ENCODE peak calls at places on chromosomes 4 and X, in ten cellular contexts. E is fibroblast of lung, F is cardiac fibroblast, Q is fibroblast of pulmonary artery, I is epithelial cell of esophagus, G is AG10803, C is HL-60, B is tibial artery, H is stomach, N is brain microvascular endothelial cell. U is an unnamed sample.
A peak's percentile ranks its signal among the peaks of the same experiment; 100 is the strongest.

GRCh38 chrX:97311066-97311778 is 427.5 kb downstream of the RPA4 start:
- DNase-seq in E (no peak), F (no peak), Q (no peak), I (no peak), G (no peak), C (no peak), B (no peak), H (no peak), N (no peak), U (no peak)

GRCh38 chr4:19348746-19349145 is 903.0 kb upstream of the SLIT2 start:
- DNase-seq in E (no peak), F (peak; percentile 58), Q (peak; percentile 42), I (no peak), G (peak; percentile 68), C (no peak), B (no peak), H (no peak), N (no peak), U (peak; percentile 4)

GRCh38 chr4:54567327-54567726 is 90.4 kb upstream of the KIT start:
- DNase-seq in E (no peak), F (no peak), Q (no peak), I (no peak), G (no peak), C (no peak), B (no peak), H (no peak), N (no peak), U (no peak)

GRCh38 chr4:85555210-85555609 is 80.3 kb downstream of the ARHGAP24 start:
- DNase-seq in E (peak; percentile 40), F (peak; percentile 32), Q (no peak), I (peak; percentile 53), G (peak; percentile 21), C (no peak), B (no peak), H (no peak), N (no peak), U (no peak)

GRCh38 chr4:76601791-76602190 is 166.8 kb downstream of the SHROOM3 start:
- DNase-seq in E (no peak), F (peak; percentile 67), Q (peak; percentile 83), I (no peak), G (peak; percentile 89), C (no peak), B (no peak), H (no peak), N (no peak), U (no peak)

GRCh38 chr4:21451032-21451431 is 497.5 kb downstream of the KCNIP4 start:
- DNase-seq in E (peak; percentile 64), F (peak; percentile 36), Q (peak; percentile 8), I (peak; percentile 51), G (peak; percentile 0), C (no peak), B (no peak), H (no peak), N (peak; percentile 87), U (peak; percentile 63)

GRCh38 chrX:122552291-122552800 is 631.7 kb upstream of the GRIA3 start:
- DNase-seq in E (peak; percentile 8), F (no peak), Q (no peak), I (peak; percentile 41), G (peak; percentile 25), C (no peak), B (no peak), H (no peak), N (no peak), U (no peak)

GRCh38 chrX:38166478-38167083 is 54.1 kb downstream of the SRPX start:
- DNase-seq in E (peak; percentile 42), F (peak; percentile 48), Q (peak; percentile 41), I (peak; percentile 38), G (no peak), C (no peak), B (no peak), H (no peak), N (peak; percentile 29), U (no peak)

GRCh38 chr4:123396294-123397275 is at the start of gene SPRY1:
- DNase-seq in E (peak; percentile 85), F (peak; percentile 97), Q (peak; percentile 97), I (peak; percentile 96), G (peak; percentile 63), C (peak; percentile 88), B (peak; percentile 90), H (peak; percentile 91), N (peak; percentile 94), U (peak; percentile 86)
- H3K4me3 ChIP-seq in E (peak within 1 kb of the TSS; percentile 97), F (peak within 1 kb of the TSS; percentile 78), Q (peak within 1 kb of the TSS; percentile 69), I (peak within 1 kb of the TSS; percentile 70), G (peak within 1 kb of the TSS; percentile 68), C (peak within 1 kb of the TSS; percentile 88), B (peak within 1 kb of the TSS; percentile 93), H (peak within 1 kb of the TSS; percentile 78), N (peak within 1 kb of the TSS; percentile 81), U (peak within 1 kb of the TSS; percentile 73)

DNA sequence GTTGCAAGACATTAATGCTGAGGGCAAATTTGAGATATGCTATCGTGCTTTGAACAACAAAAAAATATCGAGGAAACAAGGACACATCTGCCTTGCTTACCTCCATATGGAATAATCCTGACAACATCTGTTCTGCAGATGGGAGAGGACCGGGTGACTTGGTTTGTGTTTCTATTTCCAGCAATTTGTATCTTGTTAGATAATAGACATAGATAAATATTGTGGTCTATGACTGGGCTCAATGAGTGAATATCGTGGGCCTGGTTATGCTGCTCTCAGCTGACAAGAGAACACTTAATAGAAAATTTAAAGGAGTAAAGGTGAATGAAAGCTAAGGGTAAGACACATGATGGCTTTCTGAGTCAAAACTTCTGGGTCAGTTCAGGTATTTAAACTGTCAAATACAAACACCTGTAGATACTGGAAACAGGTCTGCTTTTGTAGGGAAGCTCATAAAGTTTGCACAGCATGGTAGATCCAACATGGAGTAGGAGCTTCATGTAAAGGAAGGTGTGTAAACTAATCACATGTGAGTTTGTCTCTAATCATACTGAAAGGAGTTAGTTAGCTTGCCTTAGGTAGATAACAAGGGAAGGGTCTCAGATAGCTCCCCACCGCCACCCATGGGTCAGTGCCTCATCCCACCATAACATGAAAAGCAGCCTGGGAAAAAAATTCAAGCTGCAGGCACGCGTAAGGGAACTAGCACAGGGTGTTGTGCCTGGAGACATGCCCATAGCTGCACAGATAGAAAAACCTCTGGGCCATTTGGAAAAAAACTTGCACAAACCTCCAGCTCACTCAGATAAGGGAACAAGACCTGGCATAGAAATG is 904.1 kb upstream of the EPHA5 start:
- DNase-seq in E (peak; percentile 53), F (peak; percentile 58), Q (peak; percentile 71), I (no peak), G (peak; percentile 40), C (no peak), B (no peak), H (no peak), N (peak; percentile 79), U (peak; percentile 61)
- TF ChIP-seq CTCF in E (no peak), F (no peak), Q (no peak), I (no peak), G (no peak), C (no peak), B (no peak), H (no peak), N (no peak), U (no peak)

GRCh38 chr4:73751166-73751565 is 10.8 kb downstream of the CXCL8 start:
- DNase-seq in E (no peak), F (peak; percentile 39), Q (peak; percentile 67), I (no peak), G (no peak), C (no peak), B (no peak), H (no peak), N (no peak), U (no peak)

GRCh38 chr4:73752424-73752823 is 12.1 kb downstream of the CXCL8 start:
- DNase-seq in E (peak; percentile 26), F (peak; percentile 67), Q (no peak), I (no peak), G (no peak), C (no peak), B (no peak), H (no peak), N (no peak), U (no peak)

GRCh38 chr4:73753215-73753614 is 12.8 kb downstream of the CXCL8 start:
- DNase-seq in E (no peak), F (peak; percentile 65), Q (no peak), I (peak; percentile 50), G (no peak), C (no peak), B (no peak), H (no peak), N (no peak), U (no peak)

GRCh38 chr4:73751830-73752229 is 11.5 kb downstream of the CXCL8 start:
- DNase-seq in E (no peak), F (no peak), Q (no peak), I (no peak), G (no peak), C (no peak), B (no peak), H (no peak), N (no peak), U (no peak)

GRCh38 chr4:73750730-73751129 is 10.4 kb downstream of the CXCL8 start:
- DNase-seq in E (no peak), F (no peak), Q (no peak), I (no peak), G (no peak), C (no peak), B (no peak), H (no peak), N (no peak), U (no peak)
- H3K4me3 ChIP-seq in E (no peak overlapping the region), F (no peak overlapping the region), Q (no peak overlapping the region), I (no peak overlapping the region), G (no peak overlapping the region), C (no peak overlapping the region), B (no peak overlapping the region), H (no peak overlapping the region), N (no peak overlapping the region), U (no peak overlapping the region)

GRCh38 chr4:8891646-8892555 is 20.3 kb upstream of the HMX1 start:
- DNase-seq in E (no peak), F (no peak), Q (no peak), I (no peak), G (no peak), C (no peak), B (no peak), H (no peak), N (no peak), U (no peak)

GRCh38 chr4:8882239-8882638 is 10.6 kb upstream of the HMX1 start:
- DNase-seq in E (no peak), F (no peak), Q (no peak), I (no peak), G (no peak), C (no peak), B (no peak), H (no peak), N (no peak), U (no peak)

GRCh38 chr4:8888856-8889255 is 17.2 kb upstream of the HMX1 start:
- DNase-seq in E (no peak), F (no peak), Q (no peak), I (no peak), G (no peak), C (no peak), B (no peak), H (no peak), N (no peak), U (no peak)

GRCh38 chr4:8891255-8891645 is 19.6 kb upstream of the HMX1 start:
- DNase-seq in E (no peak), F (no peak), Q (no peak), I (no peak), G (no peak), C (no peak), B (no peak), H (no peak), N (no peak), U (no peak)

DNA sequence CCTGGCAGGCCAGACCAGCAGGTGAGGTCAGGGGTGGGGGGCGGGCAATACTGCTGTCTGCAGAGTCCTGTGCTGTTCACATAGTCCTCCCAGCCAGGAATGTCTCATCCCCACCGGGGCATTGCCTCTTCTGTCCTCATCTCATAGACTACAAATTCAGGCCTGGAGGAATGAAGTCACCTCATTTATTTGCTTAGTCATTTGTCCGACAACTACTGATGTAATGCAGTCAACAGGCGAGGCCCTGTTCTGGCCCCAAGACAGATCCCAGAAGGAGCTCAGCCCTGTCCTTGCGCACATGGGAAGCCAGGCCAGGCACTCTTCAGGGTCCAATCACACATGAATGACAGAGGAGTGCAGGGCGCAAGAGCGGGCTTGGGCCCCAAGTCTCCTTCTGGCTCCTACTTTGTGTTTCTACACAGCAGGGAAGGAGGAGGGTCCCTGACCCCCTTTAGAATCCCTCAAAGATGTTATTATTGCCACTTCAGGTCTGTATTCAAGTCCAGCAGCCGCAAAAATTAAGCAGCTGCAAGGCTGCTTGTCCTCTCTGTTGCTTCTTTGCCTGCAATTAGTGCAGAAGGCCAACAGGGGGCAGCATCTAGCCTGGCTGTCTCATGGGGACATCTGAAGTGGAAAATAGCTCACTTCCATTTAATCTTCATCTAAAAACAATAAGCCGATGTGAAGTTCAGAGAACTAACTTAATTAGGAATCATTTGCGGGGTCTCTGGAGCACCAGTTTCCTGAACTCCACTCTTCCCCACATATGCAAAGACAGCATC is 15.2 kb upstream of the HMX1 start:
- DNase-seq in E (no peak), F (no peak), Q (no peak), I (no peak), G (no peak), C (no peak), B (no peak), H (no peak), N (no peak), U (no peak)
- TF ChIP-seq CTCF in E (peak; percentile 37), F (peak; percentile 28), Q (peak; percentile 33), I (no peak), G (peak; percentile 31), C (peak; percentile 4), B (no peak), H (no peak), N (peak; percentile 46), U (no peak)

U was measured in astrocyte of the cerebellum.